ENCODE peak calls at places on chromosomes 7 and 10, in five cellular contexts. One of them, this sample, is unnamed.

GRCh38 chr7:19587291-19587690 is 121.5 kb downstream of the POLR1F start:
- DNase-seq in mesenchymal stem cell: no peak
- DNase-seq in lower lobe of right lung: no peak
- DNase-seq in SK-N-SH: no peak
- DNase-seq in sigmoid colon: no peak
- DNase-seq in this sample: no peak

GRCh38 chr7:158992759-158993158 is 136.4 kb downstream of the DYNC2I1 start:
- DNase-seq in lower lobe of right lung: no peak
- DNase-seq in sigmoid colon: peak; percentile 18
- DNase-seq in SK-N-SH: no peak
- DNase-seq in mesenchymal stem cell: no peak
- DNase-seq in this sample: no peak

GRCh38 chr10:129505500-129506075 is 38.5 kb downstream of the MGMT start:
- DNase-seq in SK-N-SH: no peak
- DNase-seq in sigmoid colon: no peak
- DNase-seq in lower lobe of right lung: no peak
- DNase-seq in mesenchymal stem cell: no peak
- DNase-seq in this sample: no peak

GRCh38 chr10:4265964-4266363 is 481.0 kb upstream of the KLF6 start:
- DNase-seq in lower lobe of right lung: no peak
- DNase-seq in sigmoid colon: no peak
- DNase-seq in SK-N-SH: no peak
- DNase-seq in mesenchymal stem cell: no peak
- DNase-seq in this sample: no peak

GRCh38 chr7:16063691-16064090 is 357.6 kb downstream of the CRPPA start:
- DNase-seq in mesenchymal stem cell: no peak
- DNase-seq in sigmoid colon: no peak
- DNase-seq in lower lobe of right lung: no peak
- DNase-seq in SK-N-SH: no peak
- DNase-seq in this sample: peak; percentile 34

GRCh38 chr10:31345886-31346285 is 26.9 kb downstream of the ZEB1 start:
- DNase-seq in sigmoid colon: no peak
- DNase-seq in SK-N-SH: no peak
- DNase-seq in lower lobe of right lung: no peak
- DNase-seq in mesenchymal stem cell: no peak
- DNase-seq in this sample: no peak

GRCh38 chr10:12869427-12869826 is 132.1 kb downstream of the CCDC3 start:
- DNase-seq in SK-N-SH: no peak
- DNase-seq in sigmoid colon: no peak
- DNase-seq in lower lobe of right lung: no peak
- DNase-seq in mesenchymal stem cell: peak; percentile 38
- DNase-seq in this sample: no peak

GRCh38 chr10:51031995-51032394 is 42.3 kb upstream of the PRKG1 start:
- DNase-seq in lower lobe of right lung: no peak
- DNase-seq in mesenchymal stem cell: no peak
- DNase-seq in SK-N-SH: no peak
- DNase-seq in sigmoid colon: no peak
- DNase-seq in this sample: no peak

GRCh38 chr7:87354749-87355148 is 9.3 kb downstream of the CROT start:
- DNase-seq in lower lobe of right lung: no peak
- DNase-seq in mesenchymal stem cell: no peak
- DNase-seq in SK-N-SH: no peak
- DNase-seq in sigmoid colon: no peak
- DNase-seq in this sample: no peak

GRCh38 chr7:44394112-44394447 is 68.7 kb upstream of the CAMK2B start:
- DNase-seq in mesenchymal stem cell: no peak
- DNase-seq in sigmoid colon: no peak
- DNase-seq in SK-N-SH: no peak
- DNase-seq in lower lobe of right lung: no peak
- DNase-seq in this sample: no peak

GRCh38 chr7:154832557-154833138 is 170.3 kb downstream of the PAXIP1 start:
- DNase-seq in sigmoid colon: no peak
- DNase-seq in mesenchymal stem cell: peak; percentile 36
- DNase-seq in lower lobe of right lung: no peak
- DNase-seq in SK-N-SH: peak; percentile 81
- DNase-seq in this sample: no peak

GRCh38 chr10:71756441-71757191 is 16.7 kb downstream of the VSIR start:
- DNase-seq in lower lobe of right lung: no peak
- DNase-seq in mesenchymal stem cell: no peak
- DNase-seq in SK-N-SH: no peak
- DNase-seq in sigmoid colon: no peak
- DNase-seq in this sample: peak; percentile 6
- H3K4me1 ChIP-seq in lower lobe of right lung: peaks cover 84% of the 10 kb centered on the region
- H3K4me1 ChIP-seq in mesenchymal stem cell: peaks cover 4% of the 10 kb centered on the region
- H3K4me1 ChIP-seq in SK-N-SH: no peaks in the 10 kb centered on the region
- H3K4me1 ChIP-seq in sigmoid colon: peaks cover 25% of the 10 kb centered on the region
- H3K4me1 ChIP-seq in this sample: peaks cover 2% of the 10 kb centered on the region

DNA sequence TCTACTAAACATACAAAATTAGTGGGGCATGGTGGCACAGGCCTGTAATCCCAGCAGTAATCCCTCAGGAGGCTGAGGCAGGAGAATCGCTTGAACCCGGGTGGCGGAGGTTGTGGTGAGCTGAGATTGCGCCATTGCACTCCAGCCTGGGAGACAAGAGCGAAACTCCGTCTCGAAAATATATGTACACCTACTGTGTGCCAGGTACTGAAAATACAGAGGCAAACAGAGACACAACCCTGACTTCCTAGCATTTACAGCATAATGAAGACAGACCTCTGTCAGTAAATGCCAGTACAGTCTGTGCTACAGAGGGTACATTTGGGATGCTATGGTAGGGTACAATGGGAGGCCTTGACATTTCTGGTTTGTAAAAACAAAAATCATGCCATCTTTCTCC is 66.6 kb downstream of the ABCC2 start:
- DNase-seq in sigmoid colon: no peak
- DNase-seq in mesenchymal stem cell: no peak
- DNase-seq in SK-N-SH: no peak
- DNase-seq in lower lobe of right lung: no peak
- DNase-seq in this sample: no peak
- H3K27ac ChIP-seq in sigmoid colon: no peak overlapping the region
- H3K27ac ChIP-seq in mesenchymal stem cell: no peak overlapping the region
- H3K27ac ChIP-seq in SK-N-SH: no peak overlapping the region
- H3K27ac ChIP-seq in lower lobe of right lung: no peak overlapping the region
- H3K27ac ChIP-seq in this sample: no peak overlapping the region

GRCh38 chr10:70250956-70251680 is 17.9 kb upstream of the PPA1 start:
- DNase-seq in sigmoid colon: no peak
- DNase-seq in mesenchymal stem cell: no peak
- DNase-seq in SK-N-SH: no peak
- DNase-seq in lower lobe of right lung: no peak
- DNase-seq in this sample: no peak
- H3K4me1 ChIP-seq in sigmoid colon: peaks cover 8% of the 10 kb centered on the region
- H3K4me1 ChIP-seq in mesenchymal stem cell: peaks cover 7% of the 10 kb centered on the region
- H3K4me1 ChIP-seq in SK-N-SH: no peaks in the 10 kb centered on the region
- H3K4me1 ChIP-seq in lower lobe of right lung: peaks cover 11% of the 10 kb centered on the region
- H3K4me1 ChIP-seq in this sample: peaks cover 4% of the 10 kb centered on the region

GRCh38 chr10:77385315-77385714 is 252.3 kb downstream of the KCNMA1 start:
- DNase-seq in SK-N-SH: no peak
- DNase-seq in lower lobe of right lung: no peak
- DNase-seq in mesenchymal stem cell: no peak
- DNase-seq in sigmoid colon: no peak
- DNase-seq in this sample: no peak

GRCh38 chr10:77386833-77387232 is 250.8 kb downstream of the KCNMA1 start:
- DNase-seq in lower lobe of right lung: no peak
- DNase-seq in mesenchymal stem cell: peak; percentile 73
- DNase-seq in sigmoid colon: no peak
- DNase-seq in SK-N-SH: no peak
- DNase-seq in this sample: no peak

GRCh38 chr10:77388571-77388970 is 249.0 kb downstream of the KCNMA1 start:
- DNase-seq in SK-N-SH: no peak
- DNase-seq in sigmoid colon: no peak
- DNase-seq in lower lobe of right lung: no peak
- DNase-seq in mesenchymal stem cell: no peak
- DNase-seq in this sample: no peak

GRCh38 chr10:77387247-77387646 is 250.4 kb downstream of the KCNMA1 start:
- DNase-seq in sigmoid colon: no peak
- DNase-seq in SK-N-SH: no peak
- DNase-seq in lower lobe of right lung: no peak
- DNase-seq in mesenchymal stem cell: no peak
- DNase-seq in this sample: no peak

DNA sequence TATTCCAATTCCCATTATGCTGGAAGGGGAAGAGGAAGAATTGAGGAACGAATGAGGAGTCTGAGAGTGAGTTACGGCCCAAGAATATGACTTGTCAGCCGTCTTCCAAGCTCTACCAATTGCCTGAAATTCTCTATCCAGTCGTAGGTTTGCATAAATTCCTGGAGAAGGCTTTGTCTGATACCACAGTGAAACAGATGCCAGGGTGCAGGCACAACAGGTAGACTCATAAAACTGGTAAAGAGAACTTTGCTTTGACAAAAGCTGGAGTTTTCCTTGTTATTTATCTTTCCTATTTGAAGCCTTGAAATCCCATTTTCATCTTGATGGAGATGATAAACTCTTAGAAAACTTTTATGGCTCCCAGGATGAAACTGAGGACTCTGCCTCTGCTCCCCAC is 251.2 kb downstream of the KCNMA1 start:
- DNase-seq in SK-N-SH: no peak
- DNase-seq in sigmoid colon: no peak
- DNase-seq in mesenchymal stem cell: no peak
- DNase-seq in lower lobe of right lung: no peak
- DNase-seq in this sample: no peak
- H3K27ac ChIP-seq in SK-N-SH: peak overlapping the region; percentile 56
- H3K27ac ChIP-seq in sigmoid colon: peak overlapping the region; percentile 87
- H3K27ac ChIP-seq in mesenchymal stem cell: peak overlapping the region; percentile 51
- H3K27ac ChIP-seq in lower lobe of right lung: no peak overlapping the region
- H3K27ac ChIP-seq in this sample: no peak overlapping the region

GRCh38 chr7:66899552-66900280 is 21.3 kb upstream of the TMEM248 start:
- DNase-seq in mesenchymal stem cell: no peak
- DNase-seq in sigmoid colon: no peak
- DNase-seq in lower lobe of right lung: no peak
- DNase-seq in SK-N-SH: no peak
- DNase-seq in this sample: no peak

GRCh38 chr7:66901941-66902843 is 18.8 kb upstream of the TMEM248 start:
- DNase-seq in sigmoid colon: no peak
- DNase-seq in SK-N-SH: no peak
- DNase-seq in mesenchymal stem cell: no peak
- DNase-seq in lower lobe of right lung: no peak
- DNase-seq in this sample: no peak

GRCh38 chr7:66894463-66895080 is 26.5 kb upstream of the TMEM248 start:
- DNase-seq in mesenchymal stem cell: peak; percentile 14
- DNase-seq in lower lobe of right lung: no peak
- DNase-seq in SK-N-SH: no peak
- DNase-seq in sigmoid colon: no peak
- DNase-seq in this sample: no peak

DNA sequence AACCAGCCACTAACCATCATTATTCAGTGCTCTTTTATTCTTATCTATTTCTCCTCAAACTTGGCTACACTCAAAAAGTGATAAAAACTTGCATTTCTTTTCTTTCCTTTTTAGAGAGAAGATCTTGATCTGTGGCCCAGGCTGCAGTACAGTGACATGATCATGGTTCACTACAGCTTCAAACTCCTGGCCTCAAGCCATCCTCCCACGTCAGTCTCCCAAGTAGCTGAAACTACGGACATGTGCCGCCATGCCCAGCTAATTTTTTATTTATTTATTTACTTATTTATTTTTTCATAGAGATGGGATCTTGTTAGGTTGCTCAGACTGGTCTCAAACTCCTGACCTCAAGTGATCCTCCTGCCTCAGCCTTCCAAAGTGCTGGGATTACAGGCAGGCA is 24.6 kb upstream of the TMEM248 start:
- DNase-seq in mesenchymal stem cell: no peak
- DNase-seq in SK-N-SH: no peak
- DNase-seq in sigmoid colon: peak; percentile 45
- DNase-seq in lower lobe of right lung: no peak
- DNase-seq in this sample: no peak
- H3K4me1 ChIP-seq in mesenchymal stem cell: no peaks in the 10 kb centered on the region
- H3K4me1 ChIP-seq in SK-N-SH: no peaks in the 10 kb centered on the region
- H3K4me1 ChIP-seq in sigmoid colon: no peaks in the 10 kb centered on the region
- H3K4me1 ChIP-seq in lower lobe of right lung: no peaks in the 10 kb centered on the region
- H3K4me1 ChIP-seq in this sample: no peaks in the 10 kb centered on the region

GRCh38 chr10:33373263-33373662 is 38.8 kb upstream of the NRP1 start:
- DNase-seq in mesenchymal stem cell: no peak
- DNase-seq in sigmoid colon: no peak
- DNase-seq in lower lobe of right lung: no peak
- DNase-seq in SK-N-SH: no peak
- DNase-seq in this sample: no peak

GRCh38 chr10:33376476-33376875 is 42.0 kb upstream of the NRP1 start:
- DNase-seq in sigmoid colon: no peak
- DNase-seq in mesenchymal stem cell: no peak
- DNase-seq in SK-N-SH: no peak
- DNase-seq in lower lobe of right lung: no peak
- DNase-seq in this sample: no peak

GRCh38 chr10:33377658-33378025 is 43.2 kb upstream of the NRP1 start:
- DNase-seq in SK-N-SH: no peak
- DNase-seq in sigmoid colon: no peak
- DNase-seq in mesenchymal stem cell: no peak
- DNase-seq in lower lobe of right lung: no peak
- DNase-seq in this sample: no peak

GRCh38 chr10:33381391-33381790 is 46.9 kb upstream of the NRP1 start:
- DNase-seq in mesenchymal stem cell: no peak
- DNase-seq in SK-N-SH: no peak
- DNase-seq in sigmoid colon: no peak
- DNase-seq in lower lobe of right lung: no peak
- DNase-seq in this sample: no peak

DNA sequence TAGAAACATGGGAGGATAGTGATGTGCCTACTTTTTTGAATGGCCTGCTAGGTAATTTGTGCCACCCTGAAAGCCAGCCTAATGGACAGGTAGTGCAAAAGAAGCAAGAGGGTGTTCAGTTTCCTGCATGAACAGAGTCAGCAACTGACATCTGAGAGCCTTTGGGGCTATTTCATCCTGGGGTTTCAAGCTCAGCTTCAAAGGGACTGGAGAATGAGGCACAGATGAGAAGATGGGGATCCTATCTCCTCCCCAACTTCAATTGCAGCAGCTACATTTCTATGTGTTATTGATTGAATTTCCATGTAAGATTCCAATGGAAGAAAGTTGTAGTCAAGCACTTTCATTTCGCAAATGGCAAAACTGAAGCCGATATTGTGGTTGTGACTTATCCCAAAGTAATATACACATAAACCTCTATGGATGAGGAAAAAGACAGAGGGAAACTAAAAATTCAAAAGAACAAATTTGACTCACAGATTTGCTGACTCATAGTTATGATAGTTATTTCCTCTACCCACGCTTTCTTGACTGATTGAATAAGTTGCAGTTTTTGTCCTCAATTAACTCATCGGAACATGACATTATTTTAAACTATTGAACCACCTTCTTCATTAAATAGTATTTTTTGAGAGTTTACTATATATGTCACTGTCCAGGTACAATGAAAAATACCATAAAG is 42.6 kb upstream of the NRP1 start:
- DNase-seq in sigmoid colon: no peak
- DNase-seq in SK-N-SH: no peak
- DNase-seq in mesenchymal stem cell: peak; percentile 22
- DNase-seq in lower lobe of right lung: no peak
- DNase-seq in this sample: no peak
- H3K27ac ChIP-seq in sigmoid colon: no peak overlapping the region
- H3K27ac ChIP-seq in SK-N-SH: peak overlapping the region; percentile 14
- H3K27ac ChIP-seq in mesenchymal stem cell: peak overlapping the region; percentile 8
- H3K27ac ChIP-seq in lower lobe of right lung: no peak overlapping the region
- H3K27ac ChIP-seq in this sample: no peak overlapping the region